ENCODE peak calls at places on chromosome 19, in seven cellular contexts. H is aorta, J is prostate gland, F is heart left ventricle, V is keratinocyte, M is pancreas, R is left ventricle myocardium inferior. I is an unnamed sample. For H3K36me3, the result is how much of the 10 kb centered on the place peaks cover.

GRCh38 chr19:3589949-3590348 is 4.7 kb downstream of the GIPC3 start:
- DNase-seq in H (no peak), J (no peak), F (no peak), V (no peak), M (no peak), R (no peak), I (no peak)

GRCh38 chr19:55870736-55871135 is 34.4 kb downstream of the NLRP4 start:
- DNase-seq in H (peak), J (no peak), F (no peak), V (no peak), M (no peak), R (no peak), I (no peak)

GRCh38 chr19:23522431-23522830 is 127.2 kb upstream of the ZNF91 start:
- DNase-seq in H (no peak), J (no peak), F (no peak), V (no peak), M (no peak), R (no peak), I (no peak)

GRCh38 chr19:11539495-11540365 is 1.1 kb downstream of the CNN1 start:
- DNase-seq in H (peak), J (no peak), F (peak), V (no peak), M (no peak), R (peak), I (peak)

GRCh38 chr19:32543107-32543900 is 37.7 kb upstream of the PDCD5 start:
- DNase-seq in H (no peak), J (no peak), F (no peak), V (no peak), M (no peak), R (no peak), I (no peak)

GRCh38 chr19:32206065-32206464 is 139.3 kb upstream of the ZNF507 start:
- DNase-seq in H (no peak), J (no peak), F (no peak), V (no peak), M (no peak), R (no peak), I (no peak)

GRCh38 chr19:47257411-47258169 is 1.3 kb downstream of the CCDC9 start:
- DNase-seq in H (no peak), J (peak), F (no peak), V (peak), M (no peak), R (no peak), I (no peak)

GRCh38 chr19:41859213-41859617 is 840 bp upstream of the RPS19 start:
- DNase-seq in H (no peak), J (no peak), F (no peak), V (no peak), M (no peak), R (no peak), I (no peak)

GRCh38 chr19:53977991-53978731 is 13.3 kb upstream of the CACNG6 start:
- DNase-seq in H (peak), J (no peak), F (peak), V (no peak), M (peak), R (peak), I (peak)

GRCh38 chr19:53977429-53977990 is 13.9 kb upstream of the CACNG6 start:
- DNase-seq in H (peak), J (peak), F (peak), V (no peak), M (peak), R (peak), I (peak)

GRCh38 chr19:53981408-53981998 is 9.9 kb upstream of the CACNG6 start:
- DNase-seq in H (no peak), J (no peak), F (no peak), V (no peak), M (no peak), R (no peak), I (no peak)

GRCh38 chr19:53980553-53981407 is 10.7 kb upstream of the CACNG6 start:
- DNase-seq in H (no peak), J (no peak), F (no peak), V (no peak), M (no peak), R (no peak), I (peak)

GRCh38 chr19:53978975-53979801 is 12.2 kb upstream of the CACNG6 start:
- DNase-seq in H (no peak), J (no peak), F (no peak), V (no peak), M (no peak), R (no peak), I (peak)
- H3K4me3 ChIP-seq in H (no peak), J (no peak), F (peak), V (no peak), M (no peak), R (peak), I (peak)

GRCh38 chr19:44308011-44308410 is 3.2 kb upstream of the ZNF235 start:
- DNase-seq in H (no peak), J (no peak), F (no peak), V (no peak), M (no peak), R (no peak), I (no peak)
- H3K36me3 ChIP-seq in H (under half), J (under half), F (under half), V (under half), M (under half), R (under half), I (under half)

GRCh38 chr19:43983544-43983911 is 460 bp upstream of the ZNF155 start:
- DNase-seq in H (no peak), J (no peak), F (no peak), V (no peak), M (no peak), R (no peak), I (no peak)
- H3K4me3 ChIP-seq in H (no peak), J (peak), F (peak), V (peak), M (peak), R (peak), I (no peak)

GRCh38 chr19:28297036-28297435 is 915.9 kb downstream of the UQCRFS1 start:
- DNase-seq in H (no peak), J (no peak), F (no peak), V (no peak), M (no peak), R (no peak), I (no peak)
- H3K36me3 ChIP-seq in H (under half), J (under half), F (under half), V (under half), M (under half), R (under half), I (under half)

DNA sequence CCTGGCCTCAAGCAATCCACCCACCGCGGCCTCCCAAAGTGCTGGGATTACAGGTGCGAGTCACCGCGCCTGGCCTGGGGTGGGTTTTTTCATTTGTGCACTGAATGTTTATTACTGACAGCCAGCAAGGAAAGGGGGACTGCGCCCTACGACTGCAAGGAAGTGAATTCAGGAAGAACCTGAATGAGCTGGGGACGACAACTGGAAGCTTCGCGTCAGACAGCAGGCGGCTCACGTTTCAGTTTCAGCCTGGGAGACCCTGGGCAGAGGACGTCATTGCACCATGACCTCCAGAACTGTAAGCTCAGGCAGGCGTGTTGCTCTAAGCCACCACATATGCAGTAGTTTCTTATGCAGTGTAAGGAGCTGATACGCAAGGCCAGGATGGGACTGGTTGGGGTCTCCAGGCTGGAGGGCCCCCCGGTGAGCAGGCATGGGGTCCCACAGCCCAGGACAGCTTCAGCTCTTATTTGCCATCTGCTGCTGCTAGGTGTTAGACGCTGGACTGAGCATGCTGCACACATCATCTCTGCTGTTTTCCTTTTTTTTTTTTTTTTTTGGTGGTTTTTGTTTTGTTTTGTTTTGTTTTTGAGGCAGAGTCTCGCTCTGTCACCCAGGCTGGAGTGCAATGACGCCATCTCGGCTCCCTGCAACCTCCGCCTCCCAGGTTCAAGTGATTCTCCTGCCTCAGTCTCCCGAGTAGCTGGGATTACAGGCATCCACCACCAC is 66.6 kb downstream of the GADD45B start:
- DNase-seq in H (peak), J (no peak), F (no peak), V (no peak), M (no peak), R (peak), I (peak)
- H3K4me3 ChIP-seq in H (no peak), J (no peak), F (peak), V (no peak), M (no peak), R (peak), I (no peak)

DNA sequence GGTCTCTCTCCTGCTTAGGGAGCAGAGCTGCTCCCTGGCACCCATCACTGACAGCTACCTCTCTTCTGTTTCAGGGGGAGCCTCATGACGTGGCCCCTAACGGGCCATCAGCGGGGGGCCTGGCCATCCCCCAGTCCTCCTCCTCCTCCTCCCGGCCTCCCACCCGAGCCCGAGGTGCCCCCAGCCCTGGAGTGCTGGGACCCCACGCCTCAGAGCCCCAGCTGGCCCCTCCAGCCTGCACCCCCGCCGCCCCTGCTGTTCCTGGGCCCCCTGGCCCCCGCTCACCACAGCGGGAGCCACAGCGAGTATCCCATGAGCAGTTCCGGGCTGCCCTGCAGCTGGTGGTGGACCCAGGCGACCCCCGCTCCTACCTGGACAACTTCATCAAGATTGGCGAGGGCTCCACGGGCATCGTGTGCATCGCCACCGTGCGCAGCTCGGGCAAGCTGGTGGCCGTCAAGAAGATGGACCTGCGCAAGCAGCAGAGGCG is 23.2 kb upstream of the NCCRP1 start:
- DNase-seq in H (no peak), J (no peak), F (no peak), V (no peak), M (no peak), R (no peak), I (no peak)
- H3K36me3 ChIP-seq in H (under half), J (under half), F (half or more), V (under half), M (under half), R (half or more), I (under half)

GRCh38 chr19:18225702-18226468 is at the start of gene PDE4C:
- DNase-seq in H (no peak), J (no peak), F (peak), V (no peak), M (no peak), R (peak), I (peak)

GRCh38 chr19:18221815-18222725 is 4.2 kb downstream of the PDE4C start:
- DNase-seq in H (no peak), J (no peak), F (no peak), V (no peak), M (no peak), R (no peak), I (no peak)

GRCh38 chr19:18224525-18225354 is 1.5 kb downstream of the PDE4C start:
- DNase-seq in H (peak), J (peak), F (peak), V (peak), M (peak), R (peak), I (peak)

GRCh38 chr19:18225355-18225701 is 910 bp downstream of the PDE4C start:
- DNase-seq in H (no peak), J (no peak), F (no peak), V (no peak), M (no peak), R (no peak), I (no peak)

DNA sequence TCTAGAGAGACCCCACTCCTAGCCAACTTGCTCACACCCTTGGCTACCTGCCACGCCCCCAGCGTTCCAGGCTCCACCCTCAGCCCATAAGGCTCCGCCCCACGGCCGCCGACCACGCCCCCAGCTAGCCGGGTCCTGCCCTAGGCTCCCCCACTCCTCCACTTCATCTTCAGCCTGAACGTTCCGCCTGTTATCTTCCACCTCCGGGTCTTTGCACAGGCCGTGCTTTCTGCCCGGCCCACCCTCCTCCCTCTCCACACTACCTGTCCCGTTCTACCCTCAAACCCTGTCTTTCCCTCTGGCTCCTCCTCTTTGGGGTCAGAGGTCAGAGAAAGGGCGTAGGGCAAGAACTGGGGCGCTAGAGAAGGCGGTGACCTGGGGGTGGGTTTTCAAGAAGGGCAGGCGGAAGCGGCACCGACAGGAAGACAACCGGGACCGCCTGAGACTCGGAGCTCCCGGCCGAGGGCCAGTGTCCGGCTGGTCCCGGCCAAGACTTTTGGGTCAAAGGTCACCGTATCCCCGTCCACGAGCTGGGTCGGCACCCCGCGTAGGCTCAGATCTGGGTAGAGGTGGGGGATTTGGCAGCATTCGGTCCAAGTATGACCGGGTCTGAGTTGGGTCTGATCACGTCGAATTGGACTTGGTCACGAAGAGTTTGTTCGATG is 2.2 kb downstream of the PDE4C start:
- DNase-seq in H (peak), J (no peak), F (peak), V (no peak), M (no peak), R (peak), I (peak)
- H3K4me3 ChIP-seq in H (no peak), J (peak), F (peak), V (no peak), M (peak), R (peak), I (peak)

DNA sequence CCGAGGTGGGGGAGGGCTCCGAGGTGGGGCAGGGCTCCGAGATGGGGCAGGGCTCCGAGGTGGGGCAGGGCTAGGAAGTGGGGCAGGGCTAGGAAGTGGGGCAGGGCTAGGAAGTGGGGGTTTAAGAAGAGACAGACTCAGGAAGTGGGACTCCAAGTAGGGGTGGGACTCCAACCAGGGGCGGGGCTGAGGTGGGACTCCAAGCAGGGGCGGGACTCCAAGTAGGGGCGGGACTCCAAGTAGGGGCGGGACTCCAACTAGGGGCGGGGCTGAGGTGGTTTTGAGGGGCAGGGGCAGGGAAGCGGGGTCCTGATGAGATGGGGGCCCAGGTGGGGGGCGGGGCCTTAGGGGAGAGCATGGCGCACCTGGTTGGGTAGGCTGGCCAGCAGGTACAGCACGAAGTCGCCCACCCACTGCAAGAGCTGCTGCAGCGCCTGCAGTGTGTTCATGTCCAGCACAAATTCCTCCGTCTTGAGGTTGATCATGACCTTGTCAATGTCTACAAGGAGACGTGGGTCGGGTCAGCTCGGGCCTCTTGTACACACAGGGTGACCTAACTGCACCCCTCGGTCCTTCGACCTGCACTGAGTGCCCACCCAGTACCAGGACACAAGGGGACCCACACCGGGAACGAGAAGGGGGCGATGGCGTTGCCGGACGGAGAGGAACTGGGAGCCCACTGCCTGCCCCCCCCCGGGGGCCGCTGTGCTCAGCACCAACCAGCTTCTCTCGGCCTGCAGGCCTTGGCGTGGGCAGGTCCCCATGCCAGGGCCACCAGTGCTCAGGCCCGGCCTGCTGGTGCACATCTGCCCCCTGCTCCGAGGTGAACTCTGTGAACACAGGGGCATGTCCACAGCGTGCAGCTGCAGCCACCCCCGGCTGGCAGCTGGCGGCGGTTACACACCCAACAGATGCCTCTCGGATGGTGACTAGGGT is 13.9 kb downstream of the CFD start:
- DNase-seq in H (no peak), J (no peak), F (no peak), V (peak), M (no peak), R (no peak), I (peak)
- H3K36me3 ChIP-seq in H (under half), J (under half), F (half or more), V (under half), M (under half), R (under half), I (under half)

GRCh38 chr19:7874857-7875393 is 735 bp upstream of the PRR36 start:
- DNase-seq in H (no peak), J (no peak), F (no peak), V (no peak), M (no peak), R (no peak), I (no peak)
- H3K4me3 ChIP-seq in H (no peak), J (peak), F (peak), V (no peak), M (peak), R (peak), I (peak)

I was measured in H7.